ENCODE peak calls at places on chromosome 5, in eight cellular contexts. W is HFFc6; H is stimulated activated CD4-positive, alpha-beta T cell treated with anti-CD3 and anti-CD28 coated beads, Interleukin-4, amount 100 ng/mL, for 1 hour; E is ELR; B is iris pigment epithelial cell; Q is NCI-H1417; F is SJSA1; Y is stimulated activated naive CD8-positive, alpha-beta T cell treated with anti-CD3 and anti-CD28 coated beads, Interleukin-15, Interleukin-2, amounts not matched to agents 100 U/mL and 50 U/mL, for 24 hours. C is an unnamed sample.

GRCh38 chr5:41508696-41509398 is 1.6 kb downstream of the PLCXD3 start:
- DNase-seq in H (no peak), W (no peak), B (no peak), Y (no peak), F (no peak), E (no peak), Q (no peak), C (no peak)

GRCh38 chr5:108696951-108697715 is 50.6 kb upstream of the FER start:
- DNase-seq in W (no peak), E (no peak), H (no peak), Y (no peak), Q (no peak), B (no peak), F (no peak), C (no peak)

GRCh38 chr5:31049933-31050704 is 143.4 kb upstream of the CDH6 start:
- DNase-seq in F (no peak), Y (no peak), W (no peak), E (no peak), Q (no peak), H (no peak), B (peak; percentile 39), C (peak; percentile 18)

GRCh38 chr5:115132465-115132864 is 37.2 kb downstream of the TRIM36 start:
- DNase-seq in H (no peak), Q (no peak), E (no peak), B (no peak), F (no peak), W (no peak), Y (no peak), C (no peak)

GRCh38 chr5:1175015-1175414 is 26.4 kb upstream of the SLC6A19 start:
- DNase-seq in Y (no peak), B (no peak), E (no peak), Q (no peak), W (no peak), H (no peak), F (no peak), C (no peak)

GRCh38 chr5:179198865-179199645 is 138.9 kb downstream of the ZNF354C start:
- DNase-seq in Y (no peak), Q (no peak), B (no peak), H (no peak), W (no peak), F (no peak), E (no peak), C (no peak)

GRCh38 chr5:67004730-67005350 is 191.8 kb downstream of the CD180 start:
- DNase-seq in W (no peak), F (no peak), Y (no peak), H (no peak), Q (no peak), B (peak; percentile 10), E (no peak), C (no peak)

GRCh38 chr5:31416547-31416946 is 115.3 kb downstream of the DROSHA start:
- DNase-seq in E (no peak), F (no peak), Q (no peak), Y (no peak), H (no peak), W (no peak), B (no peak), C (no peak)

GRCh38 chr5:129541648-129542251 is 81.7 kb downstream of the ADAMTS19 start:
- DNase-seq in Q (no peak), F (no peak), Y (no peak), B (peak; percentile 25), H (no peak), E (peak; percentile 66), W (no peak), C (peak; percentile 2)

C was measured in astrocyte of the spinal cord.